ENCODE peak calls at places on chromosomes 11 and 22, in six cellular contexts. A, U, H, W, Z and O are unnamed samples.

GRCh38 chr11:113874920-113875413 is 405 bp downstream of the USP28 start:
- DNase-seq in U (no peak), W (no peak), A (peak; percentile 27), H (peak; percentile 25), Z (peak; percentile 56), O (no peak)

GRCh38 chr11:116895053-116895757 is 57.8 kb upstream of the APOA1 start:
- DNase-seq in H (peak; percentile 14), Z (no peak), U (no peak), W (no peak), A (no peak), O (peak; percentile 10)

GRCh38 chr22:23058481-23059336 is 11.6 kb upstream of the GNAZ start:
- DNase-seq in Z (no peak), U (no peak), H (no peak), W (no peak), A (no peak), O (no peak)

GRCh38 chr11:21260101-21260500 is 590.7 kb downstream of the NELL1 start:
- DNase-seq in W (no peak), H (no peak), Z (no peak), U (no peak), A (no peak), O (no peak)

GRCh38 chr22:19535001-19535400 is 10.8 kb upstream of the CLDN5 start:
- DNase-seq in H (no peak), Z (no peak), U (no peak), W (no peak), A (no peak), O (no peak)

GRCh38 chr11:101706015-101706414 is 122.2 kb upstream of the TRPC6 start:
- DNase-seq in W (no peak), H (no peak), A (no peak), U (no peak), Z (no peak), O (no peak)

GRCh38 chr22:50726643-50727340 is 11.2 kb upstream of the ACR start:
- DNase-seq in U (no peak), Z (no peak), A (no peak), W (no peak), H (no peak), O (no peak)

GRCh38 chr11:119371778-119372182 is 9.7 kb downstream of the USP2 start:
- DNase-seq in Z (no peak), A (no peak), U (no peak), W (peak; percentile 28), H (peak; percentile 59), O (peak; percentile 34)

GRCh38 chr11:68843703-68844312 is 2.1 kb upstream of the CPT1A start:
- DNase-seq in W (peak; percentile 95), A (no peak), H (no peak), U (no peak), Z (peak; percentile 92), O (peak; percentile 98)

GRCh38 chr11:85827768-85828639 is 17.1 kb upstream of the SYTL2 start:
- DNase-seq in A (peak; percentile 93), Z (peak; percentile 21), U (peak; percentile 62), H (peak; percentile 89), W (no peak), O (no peak)

GRCh38 chr11:62133328-62134065 is 9.7 kb downstream of the INCENP start:
- DNase-seq in U (no peak), W (no peak), Z (no peak), A (no peak), H (no peak), O (no peak)

GRCh38 chr22:38016182-38017078 is 32.1 kb upstream of the SOX10 start:
- DNase-seq in Z (no peak), A (peak; percentile 21), W (no peak), U (no peak), H (peak; percentile 34), O (no peak)

GRCh38 chr11:71474771-71475483 is 21.9 kb downstream of the NADSYN1 start:
- DNase-seq in A (no peak), Z (no peak), U (no peak), H (no peak), W (no peak), O (no peak)

GRCh38 chr11:3156282-3156660 is 8.8 kb downstream of the OSBPL5 start:
- DNase-seq in W (no peak), U (no peak), A (peak; percentile 37), H (no peak), Z (no peak), O (no peak)

GRCh38 chr11:84788220-84788619 is 838.9 kb downstream of the DLG2 start:
- DNase-seq in U (no peak), W (no peak), Z (no peak), A (no peak), H (peak; percentile 6), O (no peak)

GRCh38 chr11:114622858-114623257 is 27.3 kb upstream of the NXPE4 start:
- DNase-seq in H (no peak), U (no peak), Z (no peak), W (no peak), A (no peak), O (no peak)

GRCh38 chr22:41445171-41446056 is 1.2 kb downstream of the TOB2 start:
- DNase-seq in H (peak; percentile 22), U (no peak), Z (peak; percentile 47), A (no peak), W (peak; percentile 34), O (peak; percentile 49)

GRCh38 chr22:37206118-37206840 is 6.0 kb downstream of the SSTR3 start:
- DNase-seq in A (no peak), U (no peak), Z (no peak), H (no peak), W (no peak), O (no peak)